ENCODE peak calls at places on chromosomes 16 and 17, in ten cellular contexts. N is fibroblast of villous mesenchyme; X is foreskin melanocyte; W is activated T-helper 2 cell treated with anti-CD3 and anti-CD28 coated beads, Interferon-gamma antibody, Interleukin-2, Interleukin-4, amounts not matched to agents 10 μg/mL and 5 μg/mL and 100 μg/mL, durations not matched to agents 14 hours and 24 hours and 36 hours; J is GM12891; Z is iris pigment epithelial cell; L is Calu3; R is fibroblast of lung; G is Karpas-422; F is A549. A is an unnamed sample.

GRCh38 chr17:50620848-50621247 is 13.8 kb upstream of the ABCC3 start:
- DNase-seq in X (no peak), R (no peak), F (no peak), G (peak), L (no peak), Z (no peak), J (no peak), N (no peak), W (no peak), A (no peak)

GRCh38 chr17:15384142-15384803 is 42.9 kb upstream of the TEKT3 start:
- DNase-seq in L (no peak), N (peak), J (no peak), G (no peak), X (peak), R (no peak), W (no peak), F (no peak), Z (peak), A (peak)

GRCh38 chr16:76985362-76985761 is 205.6 kb upstream of the MON1B start:
- DNase-seq in G (no peak), X (no peak), J (no peak), W (no peak), Z (no peak), F (no peak), L (no peak), R (no peak), N (no peak), A (no peak)

GRCh38 chr16:62256406-62256805 is 220.2 kb upstream of the CDH8 start:
- DNase-seq in G (no peak), F (no peak), J (no peak), R (peak), Z (no peak), X (peak), W (no peak), L (no peak), N (no peak), A (no peak)

GRCh38 chr17:9987779-9988585 is 82.9 kb upstream of the RCVRN start:
- DNase-seq in G (peak), X (no peak), J (peak), L (peak), R (peak), N (peak), W (no peak), Z (peak), F (peak), A (no peak)

GRCh38 chr16:66367968-66368891 is 1.7 kb downstream of the CDH5 start:
- DNase-seq in R (no peak), F (no peak), X (no peak), G (no peak), L (no peak), J (no peak), N (no peak), Z (no peak), W (no peak), A (no peak)

GRCh38 chr16:30659507-30660423 is 1.5 kb downstream of the FBRS start:
- DNase-seq in J (no peak), W (peak), L (peak), R (peak), Z (peak), G (peak), X (no peak), N (no peak), F (no peak), A (no peak)

GRCh38 chr17:66580178-66580577 is 254.7 kb upstream of the CACNG5 start:
- DNase-seq in F (peak), L (peak), Z (peak), J (no peak), W (no peak), R (peak), G (no peak), N (peak), X (peak), A (peak)

GRCh38 chr16:49440156-49441065 is 66.8 kb downstream of the C16orf78 start:
- DNase-seq in X (no peak), J (no peak), R (no peak), F (no peak), Z (no peak), L (no peak), N (no peak), W (no peak), G (no peak), A (no peak)

GRCh38 chr17:32759476-32759875 is 117.4 kb downstream of the MYO1D start:
- DNase-seq in J (no peak), Z (no peak), F (no peak), L (no peak), X (no peak), N (no peak), G (no peak), R (no peak), W (no peak), A (no peak)

GRCh38 chr16:11139624-11140375 is 116.2 kb downstream of the SOCS1 start:
- DNase-seq in L (no peak), G (no peak), N (no peak), X (no peak), W (peak), F (no peak), Z (no peak), R (peak), J (no peak), A (peak)

GRCh38 chr17:64106918-64107317 is 23.0 kb downstream of the ERN1 start:
- DNase-seq in X (no peak), L (no peak), R (no peak), W (no peak), F (no peak), N (no peak), Z (no peak), G (no peak), J (no peak), A (no peak)

GRCh38 chr17:33686171-33686570 is 393.1 kb upstream of the ASIC2 start:
- DNase-seq in J (peak), W (no peak), G (peak), X (no peak), L (peak), R (no peak), F (peak), N (no peak), Z (no peak), A (no peak)

GRCh38 chr17:17942846-17943245 is 29.4 kb downstream of the TOM1L2 start:
- DNase-seq in J (no peak), X (no peak), Z (peak), L (no peak), R (peak), G (no peak), W (no peak), F (no peak), N (no peak), A (no peak)

GRCh38 chr17:17523001-17523713 is 27.0 kb upstream of the RASD1 start:
- DNase-seq in Z (no peak), L (no peak), J (no peak), N (no peak), W (no peak), X (no peak), F (no peak), R (no peak), G (no peak), A (no peak)

GRCh38 chr17:82414548-82415281 is 3.4 kb upstream of the HEXD start:
- DNase-seq in G (peak), R (peak), F (peak), W (peak), X (peak), Z (peak), L (peak), J (peak), N (peak), A (peak)

GRCh38 chr17:82389379-82389778 is 17.8 kb downstream of the UTS2R start:
- DNase-seq in F (no peak), G (no peak), L (no peak), W (no peak), R (no peak), Z (no peak), X (no peak), J (no peak), N (no peak), A (no peak)

GRCh38 chr17:7024402-7024785 is 1.5 kb downstream of the BCL6B start:
- DNase-seq in G (no peak), J (no peak), W (no peak), F (no peak), R (no peak), Z (no peak), X (no peak), N (no peak), L (no peak), A (no peak)

GRCh38 chr17:18877104-18877503 is 19.2 kb downstream of the PRPSAP2 start:
- DNase-seq in F (no peak), G (no peak), L (no peak), N (peak), Z (peak), J (no peak), W (no peak), X (no peak), R (peak), A (peak)

GRCh38 chr17:19365833-19366636 is 3.5 kb upstream of the B9D1 start:
- DNase-seq in F (no peak), N (no peak), Z (no peak), W (no peak), J (no peak), G (no peak), X (no peak), L (no peak), R (no peak), A (peak)

GRCh38 chr17:72529386-72529785 is 408.6 kb downstream of the SOX9 start:
- DNase-seq in R (peak), L (no peak), N (no peak), Z (no peak), J (no peak), X (no peak), G (no peak), F (no peak), W (no peak), A (no peak)

GRCh38 chr17:77471984-77472836 is 331.4 kb downstream of the SEC14L1 start:
- DNase-seq in N (peak), Z (peak), W (no peak), J (no peak), F (no peak), X (peak), R (peak), G (peak), L (peak), A (no peak)

GRCh38 chr17:71098071-71098470 is 928.7 kb downstream of the KCNJ2 start:
- DNase-seq in Z (no peak), N (no peak), F (no peak), W (no peak), J (no peak), X (no peak), G (no peak), L (no peak), R (no peak), A (no peak)

A was measured in tibial artery.